ENCODE peak calls at places on chromosomes 16 and 17, in six cellular contexts. Q is NCI-H1694; M is left ventricle myocardium inferior; D is amniotic epithelial cell; I is GM12865; U is stimulated activated CD4-positive, alpha-beta T cell treated with anti-CD3 and anti-CD28 coated beads, Interleukin-1b, Interleukin-23, amount 100 ng/mL, for 4 hours. T is an unnamed sample.

GRCh38 chr17:49217651-49218413 is 7.3 kb downstream of the ABI3 start:
- DNase-seq in D (no peak), U (peak; percentile 39), M (peak; percentile 71), Q (no peak), I (peak; percentile 94), T (no peak)

GRCh38 chr17:64773386-64773835 is 111.3 kb upstream of the SMURF2 start:
- DNase-seq in U (no peak), M (no peak), D (no peak), Q (no peak), I (no peak), T (no peak)

GRCh38 chr17:60393840-60394529 is 2.1 kb upstream of the USP32 start:
- DNase-seq in I (no peak), Q (no peak), D (no peak), U (no peak), M (no peak), T (no peak)

GRCh38 chr17:78281249-78281865 is 49.9 kb downstream of the TMEM235 start:
- DNase-seq in M (no peak), U (no peak), Q (no peak), D (no peak), I (no peak), T (no peak)

GRCh38 chr17:41959336-41960095 is 7.1 kb upstream of the CNP start:
- DNase-seq in U (no peak), D (peak; percentile 60), I (peak; percentile 63), Q (peak; percentile 77), M (no peak), T (no peak)

GRCh38 chr17:73368085-73368631 is 56.4 kb upstream of the CDC42EP4 start:
- DNase-seq in U (no peak), Q (no peak), I (no peak), D (no peak), M (no peak), T (no peak)

GRCh38 chr16:50309527-50310307 is 43.4 kb downstream of the ADCY7 start:
- DNase-seq in I (no peak), D (no peak), Q (no peak), U (no peak), M (no peak), T (no peak)

GRCh38 chr17:81034168-81034777 is 678 bp upstream of the BAIAP2 start:
- DNase-seq in M (no peak), I (no peak), U (no peak), D (no peak), Q (no peak), T (no peak)

GRCh38 chr17:73909156-73909555 is 264.9 kb upstream of the SDK2 start:
- DNase-seq in Q (no peak), D (no peak), U (no peak), I (no peak), M (no peak), T (no peak)

GRCh38 chr17:72392056-72393010 is 271.5 kb downstream of the SOX9 start:
- DNase-seq in D (peak; percentile 95), M (no peak), I (peak; percentile 87), Q (no peak), U (no peak), T (no peak)

GRCh38 chr16:26795184-26795583 is 271.5 kb upstream of the C16orf82 start:
- DNase-seq in Q (no peak), D (no peak), U (no peak), M (no peak), I (peak; percentile 24), T (no peak)

GRCh38 chr16:30649725-30650368 is 913 bp upstream of the PRR14 start:
- DNase-seq in M (no peak), I (no peak), D (no peak), Q (no peak), U (no peak), T (no peak)

GRCh38 chr17:76995352-76996105 is 127.3 kb downstream of the MGAT5B start:
- DNase-seq in U (no peak), Q (no peak), D (no peak), M (no peak), I (no peak), T (no peak)

GRCh38 chr17:61152898-61153297 is 246.7 kb upstream of the TBX2 start:
- DNase-seq in I (no peak), M (no peak), U (no peak), D (no peak), Q (no peak), T (no peak)

GRCh38 chr16:23564964-23565363 is 7.4 kb downstream of the UBFD1 start:
- DNase-seq in Q (no peak), M (peak; percentile 62), I (no peak), U (no peak), D (no peak), T (no peak)

GRCh38 chr16:11310997-11311561 is 29.9 kb upstream of the PRM1 start:
- DNase-seq in M (no peak), U (no peak), Q (no peak), I (peak; percentile 93), D (no peak), T (no peak)

GRCh38 chr16:56971768-56972043 is 10.0 kb downstream of the CETP start:
- DNase-seq in U (no peak), I (no peak), M (no peak), D (no peak), Q (no peak), T (no peak)